ENCODE peak calls at places on chromosomes 2 and 18, in six cellular contexts. X, I, V, G, E and B are unnamed samples.

GRCh38 chr2:204695506-204695905 is 150.2 kb downstream of the PARD3B start:
- DNase-seq in X (no peak), I (no peak), V (no peak), G (no peak), E (no peak), B (peak)

GRCh38 chr2:191362841-191363240 is 117.6 kb downstream of the MYO1B start:
- DNase-seq in X (no peak), I (no peak), V (no peak), G (no peak), E (no peak), B (no peak)

GRCh38 chr18:7394041-7394440 is 163.2 kb downstream of the LRRC30 start:
- DNase-seq in X (no peak), I (no peak), V (no peak), G (no peak), E (no peak), B (no peak)

GRCh38 chr2:238330391-238330790 is 10.1 kb downstream of the TRAF3IP1 start:
- DNase-seq in X (no peak), I (no peak), V (no peak), G (no peak), E (no peak), B (no peak)

GRCh38 chr2:229974271-229974670 is 52.0 kb downstream of the FBXO36 start:
- DNase-seq in X (no peak), I (no peak), V (no peak), G (no peak), E (no peak), B (no peak)

GRCh38 chr2:184890311-184890710 is 292.0 kb downstream of the ZNF804A start:
- DNase-seq in X (no peak), I (no peak), V (peak), G (no peak), E (peak), B (no peak)

GRCh38 chr2:239824051-239824694 is 201.0 kb downstream of the NDUFA10 start:
- DNase-seq in X (peak), I (no peak), V (peak), G (peak), E (peak), B (no peak)

GRCh38 chr2:39743170-39743851 is 35.7 kb downstream of the THUMPD2 start:
- DNase-seq in X (no peak), I (no peak), V (no peak), G (no peak), E (no peak), B (peak)

GRCh38 chr2:20568501-20569463 is 82.1 kb downstream of the HS1BP3 start:
- DNase-seq in X (no peak), I (no peak), V (no peak), G (no peak), E (no peak), B (no peak)

GRCh38 chr2:32801741-32802140 is 145.0 kb upstream of the LTBP1 start:
- DNase-seq in X (no peak), I (no peak), V (no peak), G (no peak), E (no peak), B (no peak)

GRCh38 chr2:157173740-157174184 is 83.7 kb upstream of the GALNT5 start:
- DNase-seq in X (no peak), I (no peak), V (no peak), G (no peak), E (no peak), B (peak)

GRCh38 chr2:176206677-176207076 is 18.2 kb downstream of the HOXD1 start:
- DNase-seq in X (no peak), I (no peak), V (no peak), G (no peak), E (no peak), B (no peak)

GRCh38 chr2:184174493-184175112 is 423.7 kb upstream of the ZNF804A start:
- DNase-seq in X (no peak), I (no peak), V (no peak), G (no peak), E (no peak), B (no peak)

GRCh38 chr18:63162271-63163014 is 157.1 kb downstream of the BCL2 start:
- DNase-seq in X (no peak), I (no peak), V (peak), G (peak), E (peak), B (no peak)

GRCh38 chr2:115165529-115166109 is 723.2 kb downstream of the DPP10 start:
- DNase-seq in X (no peak), I (no peak), V (peak), G (no peak), E (peak), B (peak)

GRCh38 chr2:128409326-128410034 is 90.8 kb upstream of the HS6ST1 start:
- DNase-seq in X (no peak), I (no peak), V (no peak), G (no peak), E (no peak), B (no peak)

GRCh38 chr2:73111300-73112025 is 1.3 kb downstream of the RAB11FIP5 start:
- DNase-seq in X (peak), I (peak), V (peak), G (peak), E (no peak), B (peak)

GRCh38 chr2:239087041-239087710 is 239.3 kb downstream of the TWIST2 start:
- DNase-seq in X (no peak), I (no peak), V (no peak), G (no peak), E (no peak), B (no peak)

GRCh38 chr2:40204268-40204667 is 247.6 kb downstream of the SLC8A1 start:
- DNase-seq in X (no peak), I (peak), V (no peak), G (no peak), E (no peak), B (peak)

GRCh38 chr2:3606028-3606369 is 11.1 kb downstream of the COLEC11 start:
- DNase-seq in X (no peak), I (no peak), V (no peak), G (no peak), E (no peak), B (no peak)